ENCODE peak calls at places on chromosomes 7 and 10, in nine cellular contexts. U is heart right ventricle; Q is CD4-positive, alpha-beta memory T cell; O is GM12878; J is Panc1; T is neuronal stem cell; P is left ventricle myocardium inferior; D is CD8-positive, alpha-beta memory T cell; A is upper lobe of left lung. K is an unnamed sample.

GRCh38 chr10:79245539-79246208 is 101.6 kb upstream of the PPIF start:
- DNase-seq in T (no peak), A (no peak), J (no peak), O (no peak), U (no peak), P (no peak), Q (no peak), D (no peak), K (no peak)

GRCh38 chr7:142883145-142883544 is 2.4 kb downstream of the TRPV6 start:
- DNase-seq in Q (no peak), P (no peak), T (no peak), U (no peak), O (no peak), J (no peak), D (no peak), A (no peak), K (no peak)

GRCh38 chr10:122504551-122504950 is 43.2 kb downstream of the HTRA1 start:
- DNase-seq in D (no peak), A (peak), O (no peak), Q (no peak), T (no peak), P (peak), J (no peak), U (peak), K (no peak)

GRCh38 chr10:84348431-84348830 is 20.0 kb downstream of the CCSER2 start:
- DNase-seq in O (no peak), D (no peak), J (no peak), T (no peak), P (no peak), U (no peak), Q (no peak), A (no peak), K (no peak)

GRCh38 chr10:89869757-89870156 is 168.4 kb downstream of the KIF20B start:
- DNase-seq in U (no peak), A (no peak), Q (no peak), J (no peak), T (no peak), P (no peak), O (no peak), D (no peak), K (no peak)

GRCh38 chr7:50333266-50333665 is 28.8 kb downstream of the IKZF1 start:
- DNase-seq in D (peak), U (no peak), O (no peak), J (no peak), P (no peak), A (no peak), Q (peak), T (no peak), K (peak)

GRCh38 chr10:22992075-22992474 is 64.2 kb downstream of the ARMC3 start:
- DNase-seq in D (no peak), A (no peak), O (no peak), Q (no peak), T (no peak), J (no peak), U (no peak), P (no peak), K (peak)

GRCh38 chr10:68586622-68587325 is 26.6 kb downstream of the TET1 start:
- DNase-seq in D (no peak), P (no peak), T (no peak), J (no peak), O (no peak), A (no peak), Q (no peak), U (no peak), K (no peak)

GRCh38 chr10:93152136-93152535 is 78.4 kb downstream of the CYP26A1 start:
- DNase-seq in U (no peak), J (no peak), T (no peak), A (no peak), O (no peak), Q (no peak), D (no peak), P (no peak), K (no peak)

GRCh38 chr7:137475966-137476365 is 132.4 kb upstream of the PTN start:
- DNase-seq in J (no peak), U (no peak), O (no peak), T (no peak), P (no peak), D (no peak), Q (no peak), A (no peak), K (no peak)

GRCh38 chr10:12130237-12130872 is 878 bp downstream of the SEC61A2 start:
- DNase-seq in J (peak), Q (peak), U (peak), P (no peak), A (peak), T (peak), D (peak), O (peak), K (peak)

GRCh38 chr10:62046522-62047239 is 145.2 kb downstream of the ARID5B start:
- DNase-seq in A (no peak), O (peak), T (no peak), D (peak), P (no peak), J (no peak), Q (peak), U (no peak), K (no peak)

GRCh38 chr7:45872116-45873034 is 507 bp downstream of the CCDC201 start:
- DNase-seq in P (no peak), A (no peak), J (no peak), T (peak), O (no peak), Q (no peak), U (no peak), D (no peak), K (peak)

GRCh38 chr10:88921194-88921593 is 31.4 kb downstream of the ACTA2 start:
- DNase-seq in O (no peak), J (no peak), A (no peak), U (no peak), D (no peak), T (no peak), P (no peak), Q (no peak), K (no peak)

GRCh38 chr10:22666287-22667092 is 47.9 kb downstream of the PIP4K2A start:
- DNase-seq in U (no peak), A (no peak), J (no peak), O (no peak), Q (peak), P (no peak), T (no peak), D (peak), K (peak)

GRCh38 chr7:305410-306151 is 15.6 kb downstream of the FOXL3 start:
- DNase-seq in U (no peak), J (no peak), A (no peak), Q (no peak), O (no peak), T (no peak), P (no peak), D (no peak), K (no peak)

GRCh38 chr10:115956225-115957009 is 316.6 kb downstream of the GFRA1 start:
- DNase-seq in Q (no peak), O (no peak), P (no peak), U (no peak), J (no peak), D (no peak), A (no peak), T (no peak), K (no peak)

GRCh38 chr10:132421377-132422168 is 24.6 kb downstream of the PWWP2B start:
- DNase-seq in P (peak), T (no peak), U (peak), Q (no peak), A (peak), J (no peak), D (no peak), O (no peak), K (no peak)

GRCh38 chr7:65983965-65984654 is 2.1 kb upstream of the GUSB start:
- DNase-seq in P (no peak), T (no peak), D (no peak), A (peak), O (no peak), U (no peak), J (no peak), Q (no peak), K (no peak)

GRCh38 chr10:80700252-80700651 is 162.6 kb downstream of the SH2D4B start:
- DNase-seq in O (no peak), Q (no peak), T (no peak), U (no peak), A (no peak), P (no peak), J (no peak), D (no peak), K (no peak)

GRCh38 chr10:129531195-129531968 is 64.3 kb downstream of the MGMT start:
- DNase-seq in D (no peak), O (no peak), Q (no peak), A (no peak), U (no peak), P (no peak), T (peak), J (no peak), K (no peak)

GRCh38 chr7:16889851-16890443 is 8.2 kb upstream of the AGR3 start:
- DNase-seq in T (no peak), U (no peak), Q (no peak), O (no peak), P (no peak), J (no peak), D (no peak), A (no peak), K (no peak)

GRCh38 chr7:46710927-46711326 is 789.9 kb upstream of the IGFBP3 start:
- DNase-seq in A (no peak), U (no peak), J (no peak), D (no peak), O (no peak), P (no peak), T (no peak), Q (no peak), K (no peak)

GRCh38 chr10:125159486-125159931 is 854 bp downstream of the CTBP2 start:
- DNase-seq in T (no peak), A (no peak), D (no peak), U (no peak), O (no peak), Q (no peak), P (no peak), J (no peak), K (no peak)

GRCh38 chr7:99155207-99155606 is 11.3 kb upstream of the SMURF1 start:
- DNase-seq in P (no peak), T (no peak), Q (no peak), O (no peak), U (no peak), J (no peak), A (no peak), D (no peak), K (no peak)

GRCh38 chr10:125396651-125397050 is 236.3 kb upstream of the CTBP2 start:
- DNase-seq in D (no peak), J (no peak), U (no peak), P (no peak), Q (no peak), T (no peak), A (no peak), O (no peak), K (no peak)

GRCh38 chr10:86203162-86203905 is 163.3 kb downstream of the GRID1 start:
- DNase-seq in J (no peak), T (peak), O (no peak), D (no peak), U (no peak), P (no peak), Q (no peak), A (no peak), K (peak)

GRCh38 chr10:132932461-132933307 is 9.7 kb downstream of the CFAP46 start:
- DNase-seq in P (no peak), A (no peak), O (no peak), U (no peak), D (no peak), T (no peak), Q (no peak), J (no peak), K (no peak)

GRCh38 chr10:16674147-16674703 is 143.0 kb downstream of the RSU1 start:
- DNase-seq in A (no peak), O (no peak), Q (no peak), D (no peak), T (no peak), J (peak), P (no peak), U (no peak), K (no peak)

DNA sequence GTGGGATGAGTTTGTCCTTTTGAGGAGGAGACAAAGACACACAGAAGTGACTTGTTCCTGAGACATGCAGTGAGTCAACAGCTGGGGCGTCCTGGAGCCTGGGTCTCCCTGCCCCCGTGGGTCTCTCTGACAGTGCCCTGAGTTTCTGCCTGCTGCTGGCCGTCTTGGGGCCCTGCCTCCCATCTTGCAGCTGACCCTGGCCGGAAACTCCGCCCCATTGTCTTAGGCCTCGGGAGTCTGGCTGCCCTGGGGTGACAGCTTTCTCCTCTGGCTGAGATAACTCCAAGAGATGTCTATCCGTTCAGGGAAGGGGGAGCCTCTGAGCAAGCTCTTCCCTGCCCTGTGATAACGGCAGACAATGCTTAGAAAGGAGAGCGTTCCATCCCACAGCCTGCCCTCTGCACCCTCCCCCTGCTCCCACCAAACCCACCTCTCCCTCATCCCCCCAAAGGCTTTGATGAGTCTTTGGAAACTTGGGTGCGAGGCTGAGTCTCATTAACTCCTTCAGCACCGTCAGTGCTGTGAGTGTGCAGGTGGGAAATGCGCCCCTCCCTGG is 69.5 kb upstream of the PODXL start:
- DNase-seq in D (no peak), Q (no peak), P (peak), A (peak), O (no peak), T (peak), U (peak), J (peak), K (no peak)
- H3K4me3 ChIP-seq in D (no peak), Q (no peak), P (no peak), A (no peak), O (no peak), T (no peak), U (no peak), J (no peak), K (no peak)

GRCh38 chr10:35132727-35133126 is 6.1 kb downstream of the CREM start:
- DNase-seq in U (no peak), O (no peak), P (no peak), A (no peak), D (no peak), T (no peak), Q (no peak), J (no peak), K (no peak)
- H3K4me3 ChIP-seq in U (no peak), O (peak), P (no peak), A (no peak), D (no peak), T (no peak), Q (no peak), J (no peak), K (no peak)

DNA sequence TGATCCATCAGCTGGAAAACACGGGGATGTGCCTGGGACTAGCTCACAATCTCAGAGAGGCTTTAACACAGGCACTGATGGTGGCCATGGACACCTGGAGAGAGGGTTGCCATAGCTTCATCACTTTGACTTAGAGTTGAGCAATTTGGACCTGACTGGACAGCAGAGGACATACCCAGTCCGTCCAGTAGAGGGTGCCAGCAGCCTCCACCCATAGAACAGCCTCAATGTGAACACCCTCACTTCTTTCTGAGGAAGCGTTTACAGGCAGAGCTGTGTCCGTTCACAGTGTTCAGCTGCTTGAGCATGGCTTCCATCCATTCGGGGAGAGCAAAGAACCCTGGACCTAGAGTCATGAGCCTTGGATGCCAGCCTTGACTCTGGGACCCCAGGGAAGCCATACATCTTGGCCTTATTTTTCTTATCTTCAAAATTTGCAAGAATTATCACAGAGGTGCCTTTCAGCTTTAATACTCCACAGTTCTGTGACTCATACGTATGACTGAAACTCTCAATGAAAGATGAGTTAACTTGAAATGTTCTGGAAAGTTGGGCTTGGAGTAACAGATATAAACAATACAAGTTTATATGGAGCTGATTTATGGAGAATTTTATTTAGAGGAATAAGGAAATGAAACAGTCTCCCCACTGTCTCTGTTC is 302.9 kb upstream of the PODXL start:
- DNase-seq in J (peak), U (peak), A (peak), Q (peak), T (peak), O (peak), D (no peak), P (peak), K (peak)
- H3K4me3 ChIP-seq in J (no peak), U (no peak), A (no peak), Q (no peak), T (no peak), O (no peak), D (no peak), P (no peak), K (no peak)

DNA sequence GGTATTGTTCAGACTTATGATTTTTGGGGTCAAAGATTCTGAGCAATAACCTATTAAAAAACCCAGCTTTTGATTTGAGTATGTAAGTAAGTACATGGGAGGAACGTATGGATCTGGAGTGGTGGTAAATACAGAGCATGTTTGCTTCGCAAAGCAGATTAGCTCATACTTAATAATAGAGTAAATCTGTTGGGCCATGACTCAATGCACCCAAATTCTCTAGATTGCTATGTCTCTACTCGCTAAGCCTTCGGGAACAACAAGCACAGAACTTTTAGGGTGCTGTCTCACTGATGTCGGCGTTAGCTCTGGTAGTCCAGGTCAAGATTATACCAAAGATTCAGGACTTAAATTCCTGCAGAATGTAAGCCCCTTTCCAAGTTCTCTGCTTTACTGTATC is 801 bp upstream of the MINPP1 start:
- DNase-seq in J (no peak), A (no peak), U (no peak), D (no peak), Q (no peak), T (no peak), P (no peak), O (no peak), K (no peak)
- H3K4me3 ChIP-seq in J (peak), A (peak), U (peak), D (peak), Q (no peak), T (peak), P (peak), O (peak), K (peak)

GRCh38 chr7:151045967-151046366 is 2.4 kb upstream of the ASIC3 start:
- DNase-seq in Q (no peak), O (no peak), P (no peak), A (no peak), U (no peak), D (no peak), T (no peak), J (no peak), K (no peak)
- H3K4me3 ChIP-seq in Q (no peak), O (no peak), P (no peak), A (no peak), U (no peak), D (no peak), T (no peak), J (no peak), K (no peak)

GRCh38 chr7:140390466-140391190 is 7.7 kb downstream of the SLC37A3 start:
- DNase-seq in U (no peak), D (no peak), J (no peak), T (no peak), O (peak), P (no peak), A (peak), Q (no peak), K (peak)
- H3K4me3 ChIP-seq in U (no peak), D (no peak), J (no peak), T (no peak), O (peak), P (no peak), A (no peak), Q (no peak), K (no peak)

GRCh38 chr7:29613100-29613499 is 49.5 kb downstream of the PRR15 start:
- DNase-seq in P (no peak), J (no peak), U (no peak), O (no peak), T (no peak), A (no peak), D (no peak), Q (no peak), K (no peak)
- H3K4me3 ChIP-seq in P (no peak), J (no peak), U (no peak), O (no peak), T (no peak), A (no peak), D (no peak), Q (no peak), K (no peak)

K was measured in Jurkat, Clone E6-1.